ENCODE peak calls at places on chromosomes 7 and 10, in six cellular contexts. C, F, L, Y, V and N are unnamed samples.

GRCh38 chr7:72405389-72405788 is 6.7 kb downstream of the CALN1 start:
- DNase-seq in C (no peak), F (no peak), L (no peak), Y (no peak), V (no peak), N (no peak)

GRCh38 chr10:87818505-87819273 is 663 bp upstream of the ATAD1 start:
- DNase-seq in C (no peak), F (peak; percentile 17), L (peak; percentile 54), Y (peak; percentile 63), V (no peak), N (peak; percentile 15)

GRCh38 chr7:66634816-66635215 is 6.1 kb downstream of the KCTD7 start:
- DNase-seq in C (no peak), F (no peak), L (no peak), Y (no peak), V (no peak), N (no peak)

GRCh38 chr10:24929056-24929544 is 23.3 kb downstream of the PRTFDC1 start:
- DNase-seq in C (no peak), F (no peak), L (no peak), Y (peak; percentile 77), V (no peak), N (no peak)

GRCh38 chr10:124063736-124064135 is 29.7 kb downstream of the CHST15 start:
- DNase-seq in C (peak; percentile 8), F (no peak), L (peak; percentile 47), Y (peak; percentile 95), V (no peak), N (peak; percentile 28)

GRCh38 chr10:68506406-68506805 is 20.9 kb downstream of the SLC25A16 start:
- DNase-seq in C (no peak), F (no peak), L (no peak), Y (no peak), V (no peak), N (no peak)

GRCh38 chr7:35401217-35401879 is 147.4 kb upstream of the TBX20 start:
- DNase-seq in C (no peak), F (no peak), L (no peak), Y (no peak), V (no peak), N (no peak)

GRCh38 chr10:109887776-109888175 is 35.5 kb downstream of the XPNPEP1 start:
- DNase-seq in C (no peak), F (no peak), L (no peak), Y (no peak), V (no peak), N (no peak)

GRCh38 chr10:71232089-71232998 is 20.0 kb downstream of the UNC5B start:
- DNase-seq in C (no peak), F (no peak), L (no peak), Y (peak; percentile 89), V (no peak), N (no peak)

GRCh38 chr7:69213882-69214281 is 384.4 kb upstream of the AUTS2 start:
- DNase-seq in C (no peak), F (no peak), L (no peak), Y (no peak), V (no peak), N (no peak)

GRCh38 chr7:34128762-34129161 is 223.4 kb downstream of the BMPER start:
- DNase-seq in C (no peak), F (no peak), L (no peak), Y (peak; percentile 91), V (no peak), N (no peak)

GRCh38 chr10:76902949-76903348 is 734.7 kb downstream of the KCNMA1 start:
- DNase-seq in C (no peak), F (peak; percentile 24), L (peak; percentile 50), Y (no peak), V (no peak), N (peak; percentile 55)

GRCh38 chr7:27739301-27739913 is 555 bp upstream of the TAX1BP1 start:
- DNase-seq in C (peak; percentile 24), F (no peak), L (no peak), Y (peak; percentile 79), V (no peak), N (no peak)

GRCh38 chr7:78605131-78605530 is 806.6 kb downstream of the PHTF2 start:
- DNase-seq in C (no peak), F (no peak), L (no peak), Y (no peak), V (no peak), N (no peak)

GRCh38 chr7:38273286-38273995 is at the start of gene TARP:
- DNase-seq in C (no peak), F (no peak), L (no peak), Y (no peak), V (no peak), N (no peak)

GRCh38 chr7:38274493-38274892 is 1.1 kb upstream of the TARP start:
- DNase-seq in C (no peak), F (no peak), L (no peak), Y (no peak), V (no peak), N (no peak)

GRCh38 chr7:38280000-38280399 is 6.6 kb upstream of the TARP start:
- DNase-seq in C (no peak), F (no peak), L (no peak), Y (no peak), V (no peak), N (no peak)

GRCh38 chr7:38274927-38275326 is 1.5 kb upstream of the TARP start:
- DNase-seq in C (no peak), F (no peak), L (no peak), Y (no peak), V (no peak), N (no peak)

GRCh38 chr7:38276096-38276857 is 2.8 kb upstream of the TARP start:
- DNase-seq in C (no peak), F (no peak), L (no peak), Y (peak; percentile 65), V (no peak), N (no peak)
- H3K4me3 ChIP-seq in C (no peak overlapping the region), F (no peak overlapping the region), L (no peak overlapping the region), Y (no peak overlapping the region), V (no peak overlapping the region), N (no peak overlapping the region)

GRCh38 chr7:156096806-156097538 is 284.7 kb upstream of the SHH start:
- DNase-seq in C (no peak), F (no peak), L (no peak), Y (no peak), V (no peak), N (no peak)

GRCh38 chr7:156094350-156095146 is 282.3 kb upstream of the SHH start:
- DNase-seq in C (no peak), F (no peak), L (no peak), Y (no peak), V (no peak), N (no peak)

GRCh38 chr7:156092307-156092706 is 280.0 kb upstream of the SHH start:
- DNase-seq in C (no peak), F (no peak), L (no peak), Y (no peak), V (no peak), N (no peak)

GRCh38 chr7:156099085-156099484 is 286.8 kb upstream of the SHH start:
- DNase-seq in C (no peak), F (no peak), L (no peak), Y (no peak), V (no peak), N (no peak)

DNA sequence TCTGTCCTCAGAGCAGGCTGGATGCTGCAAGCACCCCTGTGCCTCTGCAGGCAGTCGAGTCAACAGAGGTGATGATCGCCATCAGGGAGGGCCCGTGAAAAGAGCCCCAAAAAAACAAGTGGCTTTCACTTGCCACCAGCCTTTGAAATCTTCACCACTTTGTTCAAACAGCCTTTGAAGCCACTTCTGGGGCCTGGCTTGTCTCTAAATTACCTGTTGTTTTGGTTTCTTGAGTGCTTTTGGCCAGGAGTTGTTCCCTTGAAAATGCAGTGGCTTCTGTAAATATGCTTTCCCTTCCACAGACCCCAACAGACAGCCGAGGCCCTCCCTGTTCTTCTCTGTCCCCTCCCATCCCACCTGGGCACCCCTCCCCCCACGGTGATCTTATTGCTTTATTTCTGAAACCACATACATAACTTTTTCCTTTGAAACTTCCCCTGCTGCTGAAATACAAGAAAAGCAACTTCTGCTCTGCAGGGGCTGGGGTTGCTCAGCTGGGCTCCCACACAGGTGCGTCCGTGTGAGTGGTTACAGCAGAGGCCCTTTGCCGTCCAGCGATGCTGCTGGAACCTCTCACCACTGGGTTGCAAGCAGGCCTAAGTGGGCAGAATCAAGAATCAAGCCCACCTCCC is 283.8 kb upstream of the SHH start:
- DNase-seq in C (no peak), F (no peak), L (no peak), Y (no peak), V (no peak), N (no peak)
- H3K27me3 ChIP-seq in C (no peaks in the 10 kb centered on the region), F (no peaks in the 10 kb centered on the region), L (peaks cover 4% of the 10 kb centered on the region), Y (no peaks in the 10 kb centered on the region), V (no peaks in the 10 kb centered on the region), N (no peaks in the 10 kb centered on the region)

GRCh38 chr7:73703225-73703624 is 16.2 kb downstream of the STX1A start:
- DNase-seq in C (no peak), F (no peak), L (no peak), Y (peak; percentile 46), V (no peak), N (peak; percentile 72)

GRCh38 chr7:73702665-73703064 is 16.8 kb downstream of the STX1A start:
- DNase-seq in C (no peak), F (no peak), L (no peak), Y (peak; percentile 67), V (no peak), N (peak; percentile 59)

GRCh38 chr7:73703985-73704639 is 15.4 kb downstream of the STX1A start:
- DNase-seq in C (no peak), F (peak; percentile 88), L (peak; percentile 71), Y (peak; percentile 92), V (no peak), N (peak; percentile 99)

GRCh38 chr7:73704640-73705550 is 14.6 kb downstream of the STX1A start:
- DNase-seq in C (no peak), F (no peak), L (no peak), Y (peak; percentile 99), V (no peak), N (peak; percentile 75)

DNA sequence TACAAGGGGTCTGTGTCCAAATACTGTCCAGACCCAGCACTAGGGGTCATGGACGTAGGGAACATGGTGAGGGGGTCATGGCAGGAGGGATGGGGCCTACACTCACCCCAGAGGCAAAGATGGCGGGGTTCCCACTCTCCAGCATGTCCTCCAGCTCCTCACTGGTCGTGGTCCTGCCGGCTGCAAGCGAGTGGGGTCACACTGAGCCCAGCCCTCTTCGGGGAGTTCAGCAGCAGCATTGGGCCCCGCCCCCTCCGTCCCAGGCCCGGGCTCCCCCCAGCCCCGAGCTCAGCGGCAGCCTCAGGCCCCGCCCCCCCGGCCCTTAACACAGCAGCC is 15.9 kb downstream of the STX1A start:
- DNase-seq in C (no peak), F (no peak), L (no peak), Y (peak; percentile 78), V (no peak), N (no peak)
- H3K4me3 ChIP-seq in C (no peak overlapping the region), F (no peak overlapping the region), L (peak overlapping the region; percentile 19), Y (no peak overlapping the region), V (no peak overlapping the region), N (peak overlapping the region; percentile 23)

GRCh38 chr10:21860718-21861117 is 142.8 kb downstream of the DNAJC1 start:
- DNase-seq in C (no peak), F (no peak), L (no peak), Y (peak; percentile 54), V (peak; percentile 29), N (no peak)
- H3K27me3 ChIP-seq in C (no peaks in the 10 kb centered on the region), F (no peaks in the 10 kb centered on the region), L (no peaks in the 10 kb centered on the region), Y (no peaks in the 10 kb centered on the region), V (no peaks in the 10 kb centered on the region), N (no peaks in the 10 kb centered on the region)